ENCODE peak calls at places on chromosome 17, in four cellular contexts. One of them, this sample, is unnamed.

GRCh38 chr17:57577751-57578607 is 167.1 kb downstream of the CCDC182 start:
- DNase-seq in left lobe of liver: peak
- DNase-seq in MG63: no peak
- DNase-seq in HFFc6: peak
- DNase-seq in this sample: no peak

GRCh38 chr17:6080711-6081430 is 10.7 kb downstream of the WSCD1 start:
- DNase-seq in HFFc6: no peak
- DNase-seq in MG63: no peak
- DNase-seq in left lobe of liver: no peak
- DNase-seq in this sample: no peak

GRCh38 chr17:76032073-76032779 is 5.1 kb upstream of the EVPL start:
- DNase-seq in HFFc6: no peak
- DNase-seq in left lobe of liver: no peak
- DNase-seq in MG63: no peak
- DNase-seq in this sample: no peak

GRCh38 chr17:78819402-78819801 is 21.2 kb downstream of the USP36 start:
- DNase-seq in MG63: no peak
- DNase-seq in left lobe of liver: no peak
- DNase-seq in HFFc6: no peak
- DNase-seq in this sample: no peak

GRCh38 chr17:5837055-5837491 is 233.1 kb upstream of the WSCD1 start:
- DNase-seq in MG63: peak
- DNase-seq in HFFc6: peak
- DNase-seq in left lobe of liver: no peak
- DNase-seq in this sample: no peak

GRCh38 chr17:33021731-33022408 is 30.2 kb downstream of the SPACA3 start:
- DNase-seq in left lobe of liver: no peak
- DNase-seq in MG63: no peak
- DNase-seq in HFFc6: peak
- DNase-seq in this sample: no peak

GRCh38 chr17:41667280-41668008 is 21.2 kb upstream of the EIF1 start:
- DNase-seq in left lobe of liver: no peak
- DNase-seq in HFFc6: no peak
- DNase-seq in MG63: no peak
- DNase-seq in this sample: no peak

GRCh38 chr17:16886655-16887322 is 85.1 kb downstream of the TNFRSF13B start:
- DNase-seq in MG63: no peak
- DNase-seq in left lobe of liver: no peak
- DNase-seq in HFFc6: no peak
- DNase-seq in this sample: no peak

GRCh38 chr17:81516439-81516838 is 3.8 kb upstream of the ACTG1 start:
- DNase-seq in MG63: no peak
- DNase-seq in HFFc6: no peak
- DNase-seq in left lobe of liver: peak
- DNase-seq in this sample: no peak

GRCh38 chr17:77366206-77366557 is 225.4 kb downstream of the SEC14L1 start:
- DNase-seq in MG63: no peak
- DNase-seq in HFFc6: no peak
- DNase-seq in left lobe of liver: no peak
- DNase-seq in this sample: no peak

GRCh38 chr17:82458130-82458884 is at the start of gene NARF:
- DNase-seq in HFFc6: peak
- DNase-seq in MG63: peak
- DNase-seq in left lobe of liver: peak
- DNase-seq in this sample: peak

GRCh38 chr17:17682737-17683675 is 1.7 kb downstream of the RAI1 start:
- DNase-seq in MG63: peak
- DNase-seq in left lobe of liver: peak
- DNase-seq in HFFc6: peak
- DNase-seq in this sample: no peak

GRCh38 chr17:80821546-80821945 is 170.1 kb upstream of the CHMP6 start:
- DNase-seq in HFFc6: no peak
- DNase-seq in MG63: no peak
- DNase-seq in left lobe of liver: no peak
- DNase-seq in this sample: no peak

GRCh38 chr17:35242158-35242804 is 591 bp upstream of the SLFN5 start:
- DNase-seq in HFFc6: peak
- DNase-seq in MG63: peak
- DNase-seq in left lobe of liver: peak
- DNase-seq in this sample: peak

GRCh38 chr17:50186661-50187402 is 14.6 kb downstream of the COL1A1 start:
- DNase-seq in MG63: no peak
- DNase-seq in HFFc6: peak
- DNase-seq in left lobe of liver: no peak
- DNase-seq in this sample: no peak

GRCh38 chr17:70137451-70138230 is 31.7 kb upstream of the KCNJ2 start:
- DNase-seq in HFFc6: peak
- DNase-seq in left lobe of liver: no peak
- DNase-seq in MG63: peak
- DNase-seq in this sample: no peak

GRCh38 chr17:68290955-68291835 is at the start of the genes ARSG and SLC16A6:
- DNase-seq in MG63: peak
- DNase-seq in left lobe of liver: peak
- DNase-seq in HFFc6: no peak
- DNase-seq in this sample: no peak

GRCh38 chr17:77002103-77003045 is 134.2 kb downstream of the MGAT5B start:
- DNase-seq in left lobe of liver: no peak
- DNase-seq in HFFc6: peak
- DNase-seq in MG63: peak
- DNase-seq in this sample: no peak

GRCh38 chr17:22411185-22411784 is 719.0 kb downstream of the KCNJ18 start:
- DNase-seq in left lobe of liver: no peak
- DNase-seq in MG63: no peak
- DNase-seq in HFFc6: no peak
- DNase-seq in this sample: no peak

GRCh38 chr17:44636562-44636961 is 19.7 kb upstream of the MEIOC start:
- DNase-seq in HFFc6: peak
- DNase-seq in MG63: no peak
- DNase-seq in left lobe of liver: no peak
- DNase-seq in this sample: no peak

GRCh38 chr17:39757931-39758873 is 20.5 kb downstream of the GRB7 start:
- DNase-seq in MG63: no peak
- DNase-seq in HFFc6: no peak
- DNase-seq in left lobe of liver: no peak
- DNase-seq in this sample: no peak

GRCh38 chr17:82881900-82882714 is 42.3 kb upstream of the ZNF750 start:
- DNase-seq in left lobe of liver: no peak
- DNase-seq in MG63: no peak
- DNase-seq in HFFc6: no peak
- DNase-seq in this sample: no peak

GRCh38 chr17:54426287-54426886 is 474.3 kb upstream of the TOM1L1 start:
- DNase-seq in left lobe of liver: no peak
- DNase-seq in MG63: no peak
- DNase-seq in HFFc6: no peak
- DNase-seq in this sample: peak

GRCh38 chr17:33436321-33436720 is 143.2 kb upstream of the ASIC2 start:
- DNase-seq in HFFc6: no peak
- DNase-seq in MG63: peak
- DNase-seq in left lobe of liver: no peak
- DNase-seq in this sample: no peak

GRCh38 chr17:83151442-83152220 is 72.2 kb downstream of the METRNL start:
- DNase-seq in HFFc6: no peak
- DNase-seq in left lobe of liver: peak
- DNase-seq in MG63: no peak
- DNase-seq in this sample: peak

GRCh38 chr17:17792551-17793377 is 44.0 kb downstream of the SREBF1 start:
- DNase-seq in HFFc6: peak
- DNase-seq in MG63: no peak
- DNase-seq in left lobe of liver: no peak
- DNase-seq in this sample: no peak

GRCh38 chr17:9769036-9769695 is 22.2 kb downstream of the DHRS7C start:
- DNase-seq in HFFc6: no peak
- DNase-seq in MG63: no peak
- DNase-seq in left lobe of liver: no peak
- DNase-seq in this sample: no peak

GRCh38 chr17:8887834-8888703 is 20.6 kb upstream of the PIK3R6 start:
- DNase-seq in HFFc6: peak
- DNase-seq in left lobe of liver: no peak
- DNase-seq in MG63: no peak
- DNase-seq in this sample: no peak

This sample was measured in iPS DF 19.7.